ENCODE peak calls at places on chromosomes 5 and 9, in seven cellular contexts. I is head of caudate nucleus, U is A549, Z is ELF-1, K is NCI-H748 treated with DMSO at 0.1 percent for 48 hours, D is lower lobe of right lung, C is amygdala. J is an unnamed sample.

GRCh38 chr9:75372499-75373268 is 284.4 kb downstream of the OSTF1 start:
- DNase-seq in K (no peak), D (no peak), U (no peak), Z (no peak), C (no peak), I (no peak), J (no peak)

GRCh38 chr9:112784020-112784788 is 33.6 kb downstream of the SNX30 start:
- DNase-seq in K (no peak), D (no peak), U (no peak), I (no peak), C (no peak), Z (peak; percentile 32), J (peak; percentile 79)

GRCh38 chr5:16508730-16509531 is 43.3 kb upstream of the ZNF622 start:
- DNase-seq in C (no peak), D (peak; percentile 76), U (peak; percentile 12), Z (peak; percentile 94), K (no peak), I (no peak), J (peak; percentile 85)

GRCh38 chr5:67010684-67011409 is 185.8 kb downstream of the CD180 start:
- DNase-seq in I (no peak), K (no peak), D (no peak), C (no peak), U (no peak), Z (no peak), J (no peak)

GRCh38 chr5:80600943-80601693 is 31.0 kb upstream of the ANKRD34B start:
- DNase-seq in K (no peak), U (no peak), Z (no peak), D (no peak), I (no peak), C (no peak), J (no peak)

GRCh38 chr9:129474740-129475404 is 146.0 kb downstream of the C9orf50 start:
- DNase-seq in I (no peak), D (no peak), K (no peak), U (peak; percentile 65), Z (no peak), C (no peak), J (no peak)

GRCh38 chr5:40333459-40334241 is 346.1 kb upstream of the PTGER4 start:
- DNase-seq in C (no peak), I (no peak), Z (no peak), D (no peak), U (peak; percentile 19), K (no peak), J (no peak)

GRCh38 chr5:91409304-91409703 is 26.2 kb upstream of the ARRDC3 start:
- DNase-seq in K (no peak), I (no peak), C (no peak), Z (no peak), D (no peak), U (no peak), J (no peak)

GRCh38 chr5:33148076-33148501 is 292.7 kb upstream of the TARS1 start:
- DNase-seq in D (no peak), K (no peak), C (no peak), Z (no peak), I (no peak), U (peak; percentile 81), J (no peak)

GRCh38 chr9:104881991-104882555 is 45.9 kb downstream of the ABCA1 start:
- DNase-seq in U (no peak), C (no peak), D (no peak), Z (no peak), K (no peak), I (no peak), J (no peak)

GRCh38 chr9:118129541-118129940 is 425.3 kb downstream of the TLR4 start:
- DNase-seq in Z (no peak), D (no peak), U (no peak), I (no peak), K (no peak), C (no peak), J (no peak)

GRCh38 chr9:94743035-94743954 is 16.8 kb downstream of the AOPEP start:
- DNase-seq in K (no peak), D (no peak), I (no peak), C (no peak), Z (no peak), U (no peak), J (no peak)

GRCh38 chr5:172733974-172734346 is 37.0 kb downstream of the DUSP1 start:
- DNase-seq in C (no peak), K (no peak), D (no peak), I (no peak), Z (no peak), U (no peak), J (no peak)

GRCh38 chr9:34139477-34140146 is 13.1 kb upstream of the DCAF12 start:
- DNase-seq in D (no peak), U (peak; percentile 70), I (no peak), C (peak; percentile 8), Z (peak; percentile 21), K (no peak), J (peak; percentile 48)

GRCh38 chr5:41858890-41859289 is 11.3 kb downstream of the OXCT1 start:
- DNase-seq in C (no peak), D (no peak), U (no peak), Z (no peak), I (no peak), K (no peak), J (no peak)

GRCh38 chr9:93022066-93022465 is 36.4 kb upstream of the SUSD3 start:
- DNase-seq in D (no peak), Z (no peak), K (no peak), C (no peak), U (no peak), I (no peak), J (no peak)

GRCh38 chr5:144142030-144142825 is 28.2 kb downstream of the YIPF5 start:
- DNase-seq in U (peak; percentile 60), Z (peak; percentile 10), K (peak; percentile 21), I (no peak), C (no peak), D (no peak), J (peak; percentile 53)

GRCh38 chr5:149640350-149640999 is 59.2 kb downstream of the ARHGEF37 start:
- DNase-seq in D (no peak), I (no peak), C (no peak), K (no peak), Z (no peak), U (no peak), J (no peak)